ENCODE peak calls at places on chromosomes 7 and 10, in ten cellular contexts. One of them, this sample, is unnamed.

GRCh38 chr7:67856046-67856445 is 859.4 kb downstream of the TYW1 start:
- DNase-seq in stomach: no peak
- DNase-seq in HL-60: no peak
- DNase-seq in sigmoid colon: no peak
- DNase-seq in HCT116: no peak
- DNase-seq in transverse colon: no peak
- DNase-seq in Panc1: no peak
- DNase-seq in endothelial cell of umbilical vein: no peak
- DNase-seq in spleen: no peak
- DNase-seq in prostate gland: no peak
- DNase-seq in this sample: no peak

GRCh38 chr10:5534051-5534821 is 9.5 kb downstream of the CALML3 start:
- DNase-seq in HCT116: no peak
- DNase-seq in sigmoid colon: peak; percentile 61
- DNase-seq in stomach: peak; percentile 47
- DNase-seq in transverse colon: peak; percentile 4
- DNase-seq in spleen: peak; percentile 61
- DNase-seq in prostate gland: no peak
- DNase-seq in Panc1: no peak
- DNase-seq in endothelial cell of umbilical vein: no peak
- DNase-seq in HL-60: no peak
- DNase-seq in this sample: no peak

GRCh38 chr7:578386-578785 is 58.7 kb upstream of the PDGFA start:
- DNase-seq in spleen: no peak
- DNase-seq in transverse colon: no peak
- DNase-seq in Panc1: no peak
- DNase-seq in sigmoid colon: no peak
- DNase-seq in prostate gland: no peak
- DNase-seq in endothelial cell of umbilical vein: no peak
- DNase-seq in stomach: no peak
- DNase-seq in HCT116: no peak
- DNase-seq in HL-60: no peak
- DNase-seq in this sample: no peak

GRCh38 chr7:134594877-134595276 is 46.0 kb downstream of the AKR1B15 start:
- DNase-seq in HCT116: no peak
- DNase-seq in spleen: no peak
- DNase-seq in endothelial cell of umbilical vein: no peak
- DNase-seq in Panc1: no peak
- DNase-seq in transverse colon: no peak
- DNase-seq in prostate gland: no peak
- DNase-seq in HL-60: no peak
- DNase-seq in sigmoid colon: no peak
- DNase-seq in stomach: no peak
- DNase-seq in this sample: no peak

GRCh38 chr10:96406091-96406490 is 47.3 kb upstream of the OPALIN start:
- DNase-seq in Panc1: no peak
- DNase-seq in HCT116: no peak
- DNase-seq in sigmoid colon: peak; percentile 36
- DNase-seq in HL-60: no peak
- DNase-seq in prostate gland: no peak
- DNase-seq in stomach: no peak
- DNase-seq in transverse colon: no peak
- DNase-seq in endothelial cell of umbilical vein: no peak
- DNase-seq in spleen: no peak
- DNase-seq in this sample: no peak

GRCh38 chr10:102782698-102783540 is 39.2 kb downstream of the WBP1L start:
- DNase-seq in prostate gland: peak; percentile 85
- DNase-seq in endothelial cell of umbilical vein: peak; percentile 97
- DNase-seq in Panc1: no peak
- DNase-seq in HL-60: no peak
- DNase-seq in stomach: peak; percentile 73
- DNase-seq in sigmoid colon: peak; percentile 95
- DNase-seq in transverse colon: peak; percentile 44
- DNase-seq in spleen: no peak
- DNase-seq in HCT116: no peak
- DNase-seq in this sample: no peak

GRCh38 chr7:88218428-88218745 is 1.5 kb downstream of the SRI start:
- DNase-seq in transverse colon: no peak
- DNase-seq in HCT116: no peak
- DNase-seq in HL-60: no peak
- DNase-seq in endothelial cell of umbilical vein: no peak
- DNase-seq in spleen: no peak
- DNase-seq in sigmoid colon: no peak
- DNase-seq in Panc1: no peak
- DNase-seq in prostate gland: no peak
- DNase-seq in stomach: no peak
- DNase-seq in this sample: no peak

GRCh38 chr7:143299346-143299745 is 11.2 kb downstream of the CASP2 start:
- DNase-seq in prostate gland: no peak
- DNase-seq in Panc1: no peak
- DNase-seq in HCT116: no peak
- DNase-seq in stomach: no peak
- DNase-seq in transverse colon: no peak
- DNase-seq in endothelial cell of umbilical vein: no peak
- DNase-seq in spleen: no peak
- DNase-seq in sigmoid colon: no peak
- DNase-seq in HL-60: no peak
- DNase-seq in this sample: no peak

GRCh38 chr7:140294454-140294853 is 103.9 kb downstream of the SLC37A3 start:
- DNase-seq in spleen: no peak
- DNase-seq in Panc1: no peak
- DNase-seq in transverse colon: no peak
- DNase-seq in HL-60: peak; percentile 31
- DNase-seq in stomach: no peak
- DNase-seq in prostate gland: no peak
- DNase-seq in HCT116: no peak
- DNase-seq in sigmoid colon: no peak
- DNase-seq in endothelial cell of umbilical vein: no peak
- DNase-seq in this sample: no peak

DNA sequence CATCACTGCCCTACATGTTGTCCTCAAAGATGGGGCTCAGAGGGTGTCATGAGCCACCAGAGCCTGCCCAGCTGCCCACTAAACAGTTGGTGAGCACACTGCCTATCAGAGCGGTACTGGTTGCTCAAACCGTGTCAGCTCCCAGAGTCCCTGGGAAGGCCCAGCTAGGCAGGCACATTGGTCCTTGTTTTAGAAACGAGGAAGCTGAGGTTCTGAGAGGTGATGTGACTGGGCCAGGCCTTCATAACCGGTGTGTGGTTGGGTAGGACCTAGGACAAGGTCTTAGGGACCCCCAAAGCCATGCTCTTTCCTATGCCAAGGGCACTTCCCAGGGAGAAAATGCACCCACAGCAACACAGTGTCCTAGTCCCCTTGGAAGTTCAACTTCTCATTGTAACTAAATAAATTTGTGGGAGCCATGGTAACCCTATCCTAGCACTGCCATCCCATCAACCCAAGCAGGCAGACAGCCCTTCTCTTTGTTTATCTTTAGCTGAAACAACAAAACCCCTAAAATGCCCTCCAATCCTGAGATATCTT is 174.7 kb upstream of the PDE1C start:
- DNase-seq in spleen: no peak
- DNase-seq in sigmoid colon: no peak
- DNase-seq in transverse colon: no peak
- DNase-seq in HL-60: no peak
- DNase-seq in prostate gland: no peak
- DNase-seq in stomach: no peak
- DNase-seq in HCT116: no peak
- DNase-seq in endothelial cell of umbilical vein: no peak
- DNase-seq in Panc1: no peak
- DNase-seq in this sample: no peak
- TF ChIP-seq CTCF in spleen: no peak
- TF ChIP-seq CTCF in sigmoid colon: no peak
- TF ChIP-seq CTCF in transverse colon: no peak
- TF ChIP-seq CTCF in HL-60: no peak
- TF ChIP-seq CTCF in prostate gland: no peak
- TF ChIP-seq CTCF in stomach: no peak
- TF ChIP-seq CTCF in HCT116: no peak
- TF ChIP-seq CTCF in endothelial cell of umbilical vein: no peak
- TF ChIP-seq CTCF in Panc1: no peak
- TF ChIP-seq CTCF in this sample: no peak

GRCh38 chr10:79404231-79404609 is 41.2 kb downstream of the ZCCHC24 start:
- DNase-seq in stomach: peak; percentile 57
- DNase-seq in spleen: peak; percentile 72
- DNase-seq in Panc1: no peak
- DNase-seq in prostate gland: no peak
- DNase-seq in transverse colon: peak; percentile 41
- DNase-seq in HL-60: peak; percentile 64
- DNase-seq in sigmoid colon: peak; percentile 95
- DNase-seq in HCT116: no peak
- DNase-seq in endothelial cell of umbilical vein: peak; percentile 11
- DNase-seq in this sample: no peak
- TF ChIP-seq POLR2AphosphoS5 in stomach: peak; percentile 31
- TF ChIP-seq POLR2AphosphoS5 in spleen: peak; percentile 53
- TF ChIP-seq POLR2AphosphoS5 in Panc1: no peak
- TF ChIP-seq POLR2AphosphoS5 in prostate gland: no peak
- TF ChIP-seq POLR2AphosphoS5 in transverse colon: no peak
- TF ChIP-seq POLR2AphosphoS5 in HL-60: peak; percentile 69
- TF ChIP-seq POLR2AphosphoS5 in sigmoid colon: peak; percentile 14
- TF ChIP-seq POLR2AphosphoS5 in HCT116: no peak
- TF ChIP-seq POLR2AphosphoS5 in endothelial cell of umbilical vein: no peak
- TF ChIP-seq POLR2AphosphoS5 in this sample: no peak

DNA sequence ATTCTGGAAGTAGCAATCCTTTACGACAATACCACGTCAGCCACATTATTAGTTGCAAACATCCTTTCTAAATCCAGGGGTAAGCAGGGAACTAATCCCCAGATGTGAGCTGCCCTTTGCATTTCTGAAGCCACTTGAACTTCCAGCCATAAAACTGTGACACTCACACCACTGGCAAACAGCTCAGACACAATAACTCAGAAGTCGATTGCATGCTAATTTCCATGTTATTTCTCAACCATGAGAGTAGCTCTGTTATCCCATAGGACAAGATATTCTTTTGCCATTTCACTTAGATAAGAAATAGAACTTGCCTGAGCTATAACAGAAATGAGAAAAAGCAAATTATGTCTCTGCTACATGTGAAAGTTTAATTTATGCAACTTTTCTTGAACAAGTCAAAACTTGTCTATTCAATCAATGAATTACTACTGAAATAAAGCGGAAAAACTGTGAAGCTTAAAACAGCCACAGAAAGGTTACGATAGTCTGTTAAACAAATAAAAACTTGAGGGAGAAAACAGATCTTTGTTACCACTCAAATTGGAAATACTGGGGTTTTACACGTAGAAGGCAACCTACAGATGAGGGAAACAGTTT is 212.0 kb downstream of the FAM107B start:
- DNase-seq in HCT116: no peak
- DNase-seq in spleen: no peak
- DNase-seq in transverse colon: no peak
- DNase-seq in endothelial cell of umbilical vein: no peak
- DNase-seq in HL-60: no peak
- DNase-seq in sigmoid colon: no peak
- DNase-seq in Panc1: no peak
- DNase-seq in prostate gland: no peak
- DNase-seq in stomach: no peak
- DNase-seq in this sample: no peak
- TF ChIP-seq CTCF in HCT116: no peak
- TF ChIP-seq CTCF in spleen: no peak
- TF ChIP-seq CTCF in transverse colon: no peak
- TF ChIP-seq CTCF in endothelial cell of umbilical vein: no peak
- TF ChIP-seq CTCF in HL-60: no peak
- TF ChIP-seq CTCF in sigmoid colon: no peak
- TF ChIP-seq CTCF in Panc1: no peak
- TF ChIP-seq CTCF in prostate gland: no peak
- TF ChIP-seq CTCF in stomach: no peak
- TF ChIP-seq CTCF in this sample: no peak

DNA sequence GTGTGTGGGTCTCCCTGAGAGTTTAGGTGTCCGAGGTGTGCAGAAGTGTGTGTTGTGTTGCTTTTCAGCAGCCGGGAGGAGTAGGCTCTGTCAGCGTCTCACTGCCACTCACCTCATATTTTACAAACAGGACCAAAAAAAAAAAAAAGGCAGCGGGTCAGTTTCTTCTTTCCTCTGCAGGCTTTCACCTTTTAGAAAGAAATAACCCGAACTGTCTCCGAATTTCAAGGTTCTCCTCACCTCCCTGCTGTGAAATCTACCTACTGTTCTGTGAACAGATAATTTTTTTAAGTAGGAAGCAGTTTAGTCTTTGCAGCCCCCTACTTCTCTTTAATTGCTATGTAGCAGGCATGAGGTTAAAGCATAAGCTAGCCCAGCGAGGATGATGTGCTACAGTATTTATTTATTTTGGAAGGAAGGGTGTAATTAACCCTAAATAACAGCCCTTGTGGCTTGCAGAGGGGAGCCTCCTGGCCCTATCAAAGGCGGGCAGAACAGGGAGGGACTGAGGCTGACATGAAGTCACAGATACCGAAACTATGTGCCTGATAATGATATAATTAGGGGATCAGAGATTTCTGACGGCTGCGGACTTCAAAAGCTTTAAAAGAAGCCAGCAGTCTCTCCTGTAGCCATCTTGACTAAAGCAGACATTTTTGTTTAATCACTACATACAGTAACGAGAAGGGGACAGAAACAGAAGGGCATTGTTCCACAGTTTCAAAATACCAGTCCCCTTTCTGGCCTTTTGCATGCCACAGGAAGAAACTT is 1.6 kb downstream of the BAMBI start:
- DNase-seq in sigmoid colon: no peak
- DNase-seq in transverse colon: no peak
- DNase-seq in Panc1: no peak
- DNase-seq in prostate gland: no peak
- DNase-seq in stomach: no peak
- DNase-seq in spleen: no peak
- DNase-seq in HCT116: no peak
- DNase-seq in HL-60: no peak
- DNase-seq in endothelial cell of umbilical vein: peak; percentile 49
- DNase-seq in this sample: no peak
- TF ChIP-seq POLR2AphosphoS5 in sigmoid colon: no peak
- TF ChIP-seq POLR2AphosphoS5 in transverse colon: no peak
- TF ChIP-seq POLR2AphosphoS5 in Panc1: no peak
- TF ChIP-seq POLR2AphosphoS5 in prostate gland: no peak
- TF ChIP-seq POLR2AphosphoS5 in stomach: no peak
- TF ChIP-seq POLR2AphosphoS5 in spleen: no peak
- TF ChIP-seq POLR2AphosphoS5 in HCT116: no peak
- TF ChIP-seq POLR2AphosphoS5 in HL-60: no peak
- TF ChIP-seq POLR2AphosphoS5 in endothelial cell of umbilical vein: no peak
- TF ChIP-seq POLR2AphosphoS5 in this sample: no peak